ENCODE peak calls at places on chromosome 22, in seven cellular contexts. One of them, this sample, is unnamed.

GRCh38 chr22:40567626-40568328 is 68.7 kb downstream of the MRTFA start:
- DNase-seq in stomach: no peak
- DNase-seq in pancreas: no peak
- DNase-seq in hepatocyte: no peak
- DNase-seq in lung: no peak
- DNase-seq in astrocyte: no peak
- DNase-seq in transverse colon: no peak
- DNase-seq in this sample: no peak

GRCh38 chr22:48665286-48666010 is 1162.2 kb downstream of the BRD1 start:
- DNase-seq in pancreas: no peak
- DNase-seq in transverse colon: no peak
- DNase-seq in hepatocyte: no peak
- DNase-seq in stomach: no peak
- DNase-seq in astrocyte: no peak
- DNase-seq in lung: no peak
- DNase-seq in this sample: no peak

GRCh38 chr22:42399315-42400271 is 32.6 kb downstream of the NFAM1 start:
- DNase-seq in hepatocyte: peak; percentile 58
- DNase-seq in astrocyte: peak; percentile 2
- DNase-seq in stomach: peak; percentile 30
- DNase-seq in pancreas: no peak
- DNase-seq in transverse colon: peak; percentile 40
- DNase-seq in lung: peak; percentile 39
- DNase-seq in this sample: no peak

GRCh38 chr22:31378123-31378522 is 21.3 kb upstream of the DRG1 start:
- DNase-seq in astrocyte: peak; percentile 16
- DNase-seq in transverse colon: no peak
- DNase-seq in stomach: no peak
- DNase-seq in lung: no peak
- DNase-seq in hepatocyte: no peak
- DNase-seq in pancreas: no peak
- DNase-seq in this sample: no peak

GRCh38 chr22:22710719-22711531 is 66.5 kb downstream of the GGTLC2 start:
- DNase-seq in lung: peak; percentile 69
- DNase-seq in astrocyte: no peak
- DNase-seq in hepatocyte: peak; percentile 75
- DNase-seq in pancreas: peak; percentile 91
- DNase-seq in transverse colon: peak; percentile 77
- DNase-seq in stomach: peak; percentile 74
- DNase-seq in this sample: peak; percentile 37

GRCh38 chr22:32926600-32926999 is 125.1 kb downstream of the TIMP3 start:
- DNase-seq in transverse colon: no peak
- DNase-seq in hepatocyte: peak; percentile 48
- DNase-seq in astrocyte: no peak
- DNase-seq in lung: no peak
- DNase-seq in pancreas: no peak
- DNase-seq in stomach: no peak
- DNase-seq in this sample: no peak

GRCh38 chr22:43897751-43898261 is 6.0 kb upstream of the PNPLA5 start:
- DNase-seq in transverse colon: no peak
- DNase-seq in hepatocyte: no peak
- DNase-seq in stomach: no peak
- DNase-seq in pancreas: no peak
- DNase-seq in lung: no peak
- DNase-seq in astrocyte: peak; percentile 86
- DNase-seq in this sample: no peak

GRCh38 chr22:27378343-27378800 is 423.2 kb downstream of the MN1 start:
- DNase-seq in astrocyte: no peak
- DNase-seq in lung: peak; percentile 13
- DNase-seq in pancreas: no peak
- DNase-seq in hepatocyte: no peak
- DNase-seq in stomach: no peak
- DNase-seq in transverse colon: no peak
- DNase-seq in this sample: no peak

GRCh38 chr22:36727110-36727509 is 23.6 kb upstream of the CACNG2 start:
- DNase-seq in stomach: no peak
- DNase-seq in astrocyte: no peak
- DNase-seq in hepatocyte: no peak
- DNase-seq in pancreas: no peak
- DNase-seq in lung: no peak
- DNase-seq in transverse colon: no peak
- DNase-seq in this sample: peak; percentile 71

GRCh38 chr22:48944756-48945620 is 882.7 kb downstream of the BRD1 start:
- DNase-seq in pancreas: peak; percentile 49
- DNase-seq in astrocyte: no peak
- DNase-seq in hepatocyte: no peak
- DNase-seq in lung: peak; percentile 23
- DNase-seq in transverse colon: peak; percentile 3
- DNase-seq in stomach: peak; percentile 15
- DNase-seq in this sample: peak; percentile 94

GRCh38 chr22:32564170-32565001 is 89.8 kb downstream of the FBXO7 start:
- DNase-seq in astrocyte: peak; percentile 54
- DNase-seq in lung: no peak
- DNase-seq in pancreas: no peak
- DNase-seq in hepatocyte: no peak
- DNase-seq in transverse colon: peak; percentile 40
- DNase-seq in stomach: no peak
- DNase-seq in this sample: no peak

GRCh38 chr22:44802071-44802700 is 49.8 kb downstream of the ARHGAP8 start:
- DNase-seq in stomach: no peak
- DNase-seq in hepatocyte: no peak
- DNase-seq in transverse colon: no peak
- DNase-seq in lung: no peak
- DNase-seq in pancreas: no peak
- DNase-seq in astrocyte: no peak
- DNase-seq in this sample: no peak

GRCh38 chr22:36998620-36999351 is 20.5 kb downstream of the TST start:
- DNase-seq in astrocyte: no peak
- DNase-seq in lung: no peak
- DNase-seq in stomach: no peak
- DNase-seq in transverse colon: peak; percentile 44
- DNase-seq in pancreas: no peak
- DNase-seq in hepatocyte: no peak
- DNase-seq in this sample: no peak

GRCh38 chr22:43319661-43320486 is 23.3 kb downstream of the SCUBE1 start:
- DNase-seq in astrocyte: peak; percentile 16
- DNase-seq in hepatocyte: no peak
- DNase-seq in pancreas: no peak
- DNase-seq in transverse colon: no peak
- DNase-seq in lung: no peak
- DNase-seq in stomach: no peak
- DNase-seq in this sample: no peak

GRCh38 chr22:30694638-30695350 is at the start of gene OSBP2:
- DNase-seq in transverse colon: peak; percentile 56
- DNase-seq in lung: peak; percentile 30
- DNase-seq in pancreas: peak; percentile 85
- DNase-seq in astrocyte: no peak
- DNase-seq in hepatocyte: peak; percentile 77
- DNase-seq in stomach: peak; percentile 57
- DNase-seq in this sample: no peak

GRCh38 chr22:30564766-30565118 is 9.7 kb downstream of the GAL3ST1 start:
- DNase-seq in transverse colon: no peak
- DNase-seq in hepatocyte: no peak
- DNase-seq in astrocyte: no peak
- DNase-seq in pancreas: no peak
- DNase-seq in stomach: no peak
- DNase-seq in lung: no peak
- DNase-seq in this sample: no peak

GRCh38 chr22:46162285-46162684 is 12.0 kb downstream of the PPARA start:
- DNase-seq in lung: no peak
- DNase-seq in hepatocyte: no peak
- DNase-seq in transverse colon: no peak
- DNase-seq in astrocyte: no peak
- DNase-seq in stomach: no peak
- DNase-seq in pancreas: no peak
- DNase-seq in this sample: no peak

GRCh38 chr22:45212306-45212709 is 28.4 kb downstream of the KIAA0930 start:
- DNase-seq in lung: peak; percentile 62
- DNase-seq in astrocyte: peak; percentile 92
- DNase-seq in hepatocyte: peak; percentile 87
- DNase-seq in pancreas: peak; percentile 56
- DNase-seq in transverse colon: peak; percentile 64
- DNase-seq in stomach: peak; percentile 38
- DNase-seq in this sample: no peak

GRCh38 chr22:48675828-48676145 is 1151.9 kb downstream of the BRD1 start:
- DNase-seq in lung: no peak
- DNase-seq in hepatocyte: no peak
- DNase-seq in pancreas: no peak
- DNase-seq in transverse colon: no peak
- DNase-seq in astrocyte: no peak
- DNase-seq in stomach: no peak
- DNase-seq in this sample: no peak

GRCh38 chr22:27844256-27844655 is 42.7 kb upstream of the MN1 start:
- DNase-seq in pancreas: no peak
- DNase-seq in lung: no peak
- DNase-seq in hepatocyte: no peak
- DNase-seq in astrocyte: no peak
- DNase-seq in stomach: no peak
- DNase-seq in transverse colon: no peak
- DNase-seq in this sample: peak; percentile 77

GRCh38 chr22:38085056-38085455 is 1.1 kb upstream of the SLC16A8 start:
- DNase-seq in transverse colon: no peak
- DNase-seq in pancreas: no peak
- DNase-seq in hepatocyte: no peak
- DNase-seq in astrocyte: no peak
- DNase-seq in stomach: no peak
- DNase-seq in lung: no peak
- DNase-seq in this sample: no peak

GRCh38 chr22:32822188-32822877 is 20.8 kb downstream of the TIMP3 start:
- DNase-seq in stomach: no peak
- DNase-seq in hepatocyte: no peak
- DNase-seq in lung: no peak
- DNase-seq in astrocyte: no peak
- DNase-seq in transverse colon: no peak
- DNase-seq in pancreas: no peak
- DNase-seq in this sample: no peak

GRCh38 chr22:40818747-40819662 is at the start of gene SLC25A17:
- DNase-seq in pancreas: peak; percentile 94
- DNase-seq in transverse colon: peak; percentile 93
- DNase-seq in hepatocyte: peak; percentile 95
- DNase-seq in lung: peak; percentile 88
- DNase-seq in stomach: peak; percentile 93
- DNase-seq in astrocyte: peak; percentile 59
- DNase-seq in this sample: peak; percentile 91

DNA sequence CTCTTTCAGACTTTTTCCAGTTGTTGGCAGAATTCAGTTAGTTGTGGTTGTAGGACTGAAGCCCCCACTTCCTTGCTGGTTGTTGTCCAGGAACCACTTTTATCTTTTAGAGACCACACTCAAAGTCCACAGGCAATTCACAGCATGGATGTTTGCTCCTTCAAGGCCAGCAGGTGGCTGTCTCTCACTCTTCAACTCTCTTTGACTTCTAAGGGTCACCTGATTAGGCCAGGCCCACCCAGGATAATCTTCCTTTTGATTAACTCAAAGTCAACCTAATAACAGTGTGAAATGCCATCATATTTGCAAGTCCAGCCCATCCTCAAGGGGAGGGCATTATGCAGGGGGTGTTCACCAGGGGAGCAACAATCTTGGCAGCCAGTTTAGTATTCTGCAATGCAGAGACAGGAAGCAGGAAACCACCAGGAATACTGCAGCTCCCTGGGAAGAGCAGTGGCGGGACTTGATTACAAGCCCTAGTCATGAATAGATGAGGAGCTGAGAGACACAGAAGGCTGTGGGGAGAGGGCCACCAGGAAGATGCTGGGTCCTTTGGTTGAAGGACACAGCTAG is 52.4 kb downstream of the LRRC74B start:
- DNase-seq in astrocyte: no peak
- DNase-seq in hepatocyte: no peak
- DNase-seq in stomach: no peak
- DNase-seq in lung: peak; percentile 11
- DNase-seq in pancreas: no peak
- DNase-seq in transverse colon: no peak
- DNase-seq in this sample: no peak
- TF ChIP-seq CTCF in astrocyte: no peak
- TF ChIP-seq CTCF in hepatocyte: no peak
- TF ChIP-seq CTCF in stomach: no peak
- TF ChIP-seq CTCF in lung: no peak
- TF ChIP-seq CTCF in pancreas: no peak
- TF ChIP-seq CTCF in transverse colon: no peak
- TF ChIP-seq CTCF in this sample: no peak

GRCh38 chr22:29334696-29335344 is 19.3 kb upstream of the RASL10A start:
- DNase-seq in astrocyte: no peak
- DNase-seq in transverse colon: no peak
- DNase-seq in pancreas: no peak
- DNase-seq in stomach: no peak
- DNase-seq in lung: no peak
- DNase-seq in hepatocyte: no peak
- DNase-seq in this sample: no peak
- H3K4me1 ChIP-seq in astrocyte: peaks cover 14% of the 10 kb centered on the region
- H3K4me1 ChIP-seq in transverse colon: no peaks in the 10 kb centered on the region
- H3K4me1 ChIP-seq in pancreas: no peaks in the 10 kb centered on the region
- H3K4me1 ChIP-seq in stomach: peaks cover 10% of the 10 kb centered on the region
- H3K4me1 ChIP-seq in lung: peaks cover 3% of the 10 kb centered on the region
- H3K4me1 ChIP-seq in hepatocyte: no peaks in the 10 kb centered on the region
- H3K4me1 ChIP-seq in this sample: peaks cover 13% of the 10 kb centered on the region

DNA sequence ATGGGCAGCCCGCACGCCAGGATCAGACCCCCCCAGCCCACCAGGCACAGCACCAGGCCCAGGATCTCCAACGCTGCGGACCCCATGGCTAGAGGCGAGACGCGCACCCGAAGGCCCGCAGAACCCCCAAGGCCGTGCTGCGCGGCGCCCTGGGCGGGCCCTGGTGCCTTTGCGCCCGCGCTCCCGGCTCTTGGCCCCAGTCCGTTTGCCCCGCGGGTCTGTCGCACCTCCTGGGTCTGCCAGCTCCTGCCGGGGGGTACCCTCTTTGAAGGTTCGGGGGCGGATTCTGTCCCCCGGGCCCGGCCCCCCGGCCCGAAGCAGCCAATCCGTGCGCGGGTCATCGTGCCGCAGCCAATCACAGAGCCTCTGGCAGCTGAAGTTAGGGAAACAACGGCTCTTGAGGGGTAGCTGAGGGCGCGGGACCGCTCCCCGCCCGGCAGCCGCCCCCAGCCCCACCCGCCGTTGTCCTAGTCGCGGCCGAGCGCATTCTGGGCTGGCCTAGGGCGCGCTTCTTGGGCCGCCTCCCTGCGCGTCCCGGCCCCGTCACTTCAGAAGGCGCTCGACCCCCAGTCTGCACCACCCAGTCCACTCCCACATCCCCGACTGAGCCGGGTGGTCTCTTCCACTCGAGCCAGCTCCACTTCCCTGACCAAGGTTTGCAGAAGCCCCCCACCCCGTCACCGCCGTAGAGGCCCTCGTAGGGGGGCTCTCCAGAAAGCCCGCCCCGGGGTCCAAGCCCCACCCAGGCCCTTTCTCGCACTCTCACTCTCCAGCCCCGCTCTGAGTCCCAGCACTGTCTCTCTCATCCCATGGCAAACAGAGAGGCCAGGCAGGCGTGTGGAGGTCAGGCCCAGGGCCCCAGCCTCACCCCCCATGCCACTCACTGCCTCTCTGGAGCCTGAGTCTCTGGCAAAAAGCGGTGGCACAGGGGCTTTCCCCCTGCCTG is at the start of gene CLDN5:
- DNase-seq in pancreas: peak; percentile 49
- DNase-seq in hepatocyte: no peak
- DNase-seq in transverse colon: no peak
- DNase-seq in lung: no peak
- DNase-seq in stomach: no peak
- DNase-seq in astrocyte: no peak
- DNase-seq in this sample: no peak
- H3K27ac ChIP-seq in pancreas: no peak within 1 kb of the TSS
- H3K27ac ChIP-seq in hepatocyte: no peak within 1 kb of the TSS
- H3K27ac ChIP-seq in transverse colon: peak within 1 kb of the TSS; percentile 52
- H3K27ac ChIP-seq in lung: peak within 1 kb of the TSS; percentile 85
- H3K27ac ChIP-seq in stomach: peak within 1 kb of the TSS; percentile 63
- H3K27ac ChIP-seq in astrocyte: no peak within 1 kb of the TSS
- H3K27ac ChIP-seq in this sample: peak within 1 kb of the TSS; percentile 68

GRCh38 chr22:35684270-35684700 is 33.4 kb upstream of the APOL5 start:
- DNase-seq in astrocyte: no peak
- DNase-seq in transverse colon: no peak
- DNase-seq in stomach: no peak
- DNase-seq in pancreas: no peak
- DNase-seq in lung: no peak
- DNase-seq in hepatocyte: peak; percentile 18
- DNase-seq in this sample: no peak
- TF ChIP-seq CTCF in astrocyte: no peak
- TF ChIP-seq CTCF in transverse colon: no peak
- TF ChIP-seq CTCF in stomach: no peak
- TF ChIP-seq CTCF in pancreas: no peak
- TF ChIP-seq CTCF in lung: no peak
- TF ChIP-seq CTCF in hepatocyte: no peak
- TF ChIP-seq CTCF in this sample: no peak

This sample was measured in vagina.